ENCODE peak calls at places on chromosomes 2 and 18, in four cellular contexts. J is posterior vena cava, P is GM19239, N is body of pancreas. F is an unnamed sample.

GRCh38 chr2:124753842-124754241 is 728.8 kb downstream of the CNTNAP5 start:
- DNase-seq in J (no peak), P (no peak), N (no peak), F (no peak)

GRCh38 chr2:29706171-29706690 is 215.2 kb downstream of the ALK start:
- DNase-seq in J (no peak), P (no peak), N (no peak), F (no peak)

GRCh38 chr2:173834124-173834523 is 131.0 kb downstream of the SP3 start:
- DNase-seq in J (no peak), P (no peak), N (no peak), F (no peak)

GRCh38 chr2:136242687-136243277 is 124.8 kb upstream of the CXCR4 start:
- DNase-seq in J (no peak), P (no peak), N (peak), F (no peak)

GRCh38 chr2:218981390-218982311 is 3.3 kb downstream of the FEV start:
- DNase-seq in J (peak), P (no peak), N (no peak), F (no peak)

GRCh38 chr2:85887566-85888019 is 1.2 kb downstream of the ST3GAL5 start:
- DNase-seq in J (peak), P (no peak), N (peak), F (no peak)

GRCh38 chr2:29987141-29987540 is 65.8 kb upstream of the ALK start:
- DNase-seq in J (no peak), P (no peak), N (no peak), F (no peak)

GRCh38 chr2:133213651-133214050 is 354.6 kb downstream of the NCKAP5 start:
- DNase-seq in J (no peak), P (no peak), N (no peak), F (no peak)

GRCh38 chr2:232332940-232333259 is 45.7 kb upstream of the ALPP start:
- DNase-seq in J (peak), P (no peak), N (no peak), F (no peak)

GRCh38 chr18:72830109-72830508 is 37.7 kb downstream of the NETO1 start:
- DNase-seq in J (no peak), P (no peak), N (no peak), F (no peak)

GRCh38 chr2:207995887-207996286 is 29.4 kb downstream of the PLEKHM3 start:
- DNase-seq in J (no peak), P (no peak), N (no peak), F (no peak)

GRCh38 chr2:231642631-231643493 is 50.2 kb downstream of the TEX44 start:
- DNase-seq in J (peak), P (peak), N (peak), F (peak)

GRCh38 chr2:46230115-46230571 is 67.1 kb upstream of the EPAS1 start:
- DNase-seq in J (no peak), P (no peak), N (peak), F (peak)

GRCh38 chr2:198186257-198186656 is 381.9 kb downstream of the PLCL1 start:
- DNase-seq in J (no peak), P (no peak), N (no peak), F (no peak)

GRCh38 chr2:20648831-20649230 is 2.1 kb downstream of the HS1BP3 start:
- DNase-seq in J (no peak), P (no peak), N (no peak), F (no peak)

GRCh38 chr2:7692657-7693161 is 775.5 kb downstream of the RNF144A start:
- DNase-seq in J (peak), P (no peak), N (peak), F (no peak)

GRCh38 chr2:15527074-15527739 is 33.9 kb downstream of the NBAS start:
- DNase-seq in J (no peak), P (no peak), N (no peak), F (no peak)

GRCh38 chr2:175282300-175282699 is 100.8 kb upstream of the ATP5MC3 start:
- DNase-seq in J (no peak), P (peak), N (no peak), F (no peak)

GRCh38 chr2:234587341-234588053 is 90.6 kb upstream of the ARL4C start:
- DNase-seq in J (no peak), P (no peak), N (no peak), F (no peak)

GRCh38 chr2:240601061-240601830 is 14.7 kb downstream of the CAPN10 start:
- DNase-seq in J (no peak), P (no peak), N (no peak), F (no peak)

GRCh38 chr2:203209538-203209937 is 29.3 kb upstream of the CYP20A1 start:
- DNase-seq in J (no peak), P (no peak), N (no peak), F (no peak)

GRCh38 chr2:30886101-30886500 is 78.9 kb upstream of the CAPN13 start:
- DNase-seq in J (no peak), P (no peak), N (no peak), F (no peak)

GRCh38 chr2:165825041-165825440 is 31.0 kb upstream of the GALNT3 start:
- DNase-seq in J (no peak), P (no peak), N (peak), F (no peak)

GRCh38 chr18:10010611-10011015 is 96.8 kb downstream of the VAPA start:
- DNase-seq in J (no peak), P (no peak), N (peak), F (no peak)

GRCh38 chr18:63160172-63160995 is 159.2 kb downstream of the BCL2 start:
- DNase-seq in J (no peak), P (no peak), N (no peak), F (peak)

GRCh38 chr2:1561259-1561658 is 148.0 kb downstream of the TPO start:
- DNase-seq in J (no peak), P (no peak), N (no peak), F (no peak)

GRCh38 chr2:233240897-233241296 is 10.6 kb upstream of the ATG16L1 start:
- DNase-seq in J (no peak), P (peak), N (no peak), F (peak)

GRCh38 chr2:217943379-217944321 is 59.1 kb downstream of the TNS1 start:
- DNase-seq in J (peak), P (no peak), N (peak), F (no peak)

GRCh38 chr18:57940166-57940565 is 103.9 kb upstream of the NEDD4L start:
- DNase-seq in J (no peak), P (no peak), N (no peak), F (no peak)

GRCh38 chr2:32825291-32825712 is 121.5 kb upstream of the LTBP1 start:
- DNase-seq in J (no peak), P (no peak), N (peak), F (no peak)

GRCh38 chr2:172098287-172098649 is 4.4 kb downstream of the DLX2 start:
- DNase-seq in J (no peak), P (no peak), N (no peak), F (no peak)

GRCh38 chr2:109355192-109355843 is 226.3 kb downstream of the SH3RF3 start:
- DNase-seq in J (no peak), P (no peak), N (no peak), F (no peak)

GRCh38 chr2:183903026-183903425 is 695.3 kb upstream of the ZNF804A start:
- DNase-seq in J (no peak), P (no peak), N (no peak), F (no peak)